ENCODE peak calls at places on chromosomes 16 and 17, in eight cellular contexts. One of them, this sample, is unnamed.

GRCh38 chr17:45029096-45029495 is 22.3 kb downstream of the DCAKD start:
- DNase-seq in adrenal gland: no peak
- DNase-seq in left lung: no peak
- DNase-seq in HCT116: no peak
- DNase-seq in GM23248: no peak
- DNase-seq in PC-3: no peak
- DNase-seq in GM12878: no peak
- DNase-seq in upper lobe of right lung: no peak
- DNase-seq in this sample: no peak

GRCh38 chr17:42121066-42121769 is at the start of gene KAT2A:
- DNase-seq in adrenal gland: peak; percentile 89
- DNase-seq in left lung: peak; percentile 94
- DNase-seq in HCT116: peak; percentile 53
- DNase-seq in GM23248: peak; percentile 94
- DNase-seq in PC-3: no peak
- DNase-seq in GM12878: no peak
- DNase-seq in upper lobe of right lung: peak; percentile 91
- DNase-seq in this sample: peak; percentile 75

GRCh38 chr17:79224476-79224875 is 149.9 kb downstream of the ENGASE start:
- DNase-seq in adrenal gland: no peak
- DNase-seq in left lung: peak; percentile 17
- DNase-seq in HCT116: no peak
- DNase-seq in GM23248: no peak
- DNase-seq in PC-3: no peak
- DNase-seq in GM12878: no peak
- DNase-seq in upper lobe of right lung: no peak
- DNase-seq in this sample: no peak

GRCh38 chr17:29744121-29744520 is 121.4 kb upstream of the CORO6 start:
- DNase-seq in adrenal gland: no peak
- DNase-seq in left lung: no peak
- DNase-seq in HCT116: no peak
- DNase-seq in GM23248: no peak
- DNase-seq in PC-3: no peak
- DNase-seq in GM12878: no peak
- DNase-seq in upper lobe of right lung: no peak
- DNase-seq in this sample: no peak

GRCh38 chr16:71572497-71573116 is 4.3 kb downstream of the TAT start:
- DNase-seq in adrenal gland: no peak
- DNase-seq in left lung: no peak
- DNase-seq in HCT116: no peak
- DNase-seq in GM23248: no peak
- DNase-seq in PC-3: no peak
- DNase-seq in GM12878: no peak
- DNase-seq in upper lobe of right lung: no peak
- DNase-seq in this sample: no peak

GRCh38 chr17:11880714-11881113 is 116.6 kb downstream of the ZNF18 start:
- DNase-seq in adrenal gland: no peak
- DNase-seq in left lung: no peak
- DNase-seq in HCT116: peak; percentile 48
- DNase-seq in GM23248: peak; percentile 1
- DNase-seq in PC-3: peak; percentile 56
- DNase-seq in GM12878: no peak
- DNase-seq in upper lobe of right lung: no peak
- DNase-seq in this sample: no peak

GRCh38 chr16:86396318-86396882 is 113.9 kb upstream of the FOXF1 start:
- DNase-seq in adrenal gland: no peak
- DNase-seq in left lung: no peak
- DNase-seq in HCT116: no peak
- DNase-seq in GM23248: peak; percentile 83
- DNase-seq in PC-3: no peak
- DNase-seq in GM12878: no peak
- DNase-seq in upper lobe of right lung: no peak
- DNase-seq in this sample: no peak

GRCh38 chr17:65627108-65627507 is 65.7 kb upstream of the AXIN2 start:
- DNase-seq in adrenal gland: peak; percentile 42
- DNase-seq in left lung: no peak
- DNase-seq in HCT116: no peak
- DNase-seq in GM23248: no peak
- DNase-seq in PC-3: peak; percentile 20
- DNase-seq in GM12878: no peak
- DNase-seq in upper lobe of right lung: no peak
- DNase-seq in this sample: no peak

GRCh38 chr16:75092777-75093176 is 23.8 kb downstream of the LDHD start:
- DNase-seq in adrenal gland: no peak
- DNase-seq in left lung: no peak
- DNase-seq in HCT116: no peak
- DNase-seq in GM23248: no peak
- DNase-seq in PC-3: no peak
- DNase-seq in GM12878: no peak
- DNase-seq in upper lobe of right lung: no peak
- DNase-seq in this sample: no peak

GRCh38 chr17:60230358-60230757 is 80.6 kb downstream of the CA4 start:
- DNase-seq in adrenal gland: no peak
- DNase-seq in left lung: no peak
- DNase-seq in HCT116: no peak
- DNase-seq in GM23248: peak; percentile 63
- DNase-seq in PC-3: no peak
- DNase-seq in GM12878: no peak
- DNase-seq in upper lobe of right lung: no peak
- DNase-seq in this sample: no peak

GRCh38 chr16:12324152-12324551 is 347.6 kb downstream of the SNX29 start:
- DNase-seq in adrenal gland: no peak
- DNase-seq in left lung: no peak
- DNase-seq in HCT116: no peak
- DNase-seq in GM23248: peak; percentile 23
- DNase-seq in PC-3: no peak
- DNase-seq in GM12878: no peak
- DNase-seq in upper lobe of right lung: no peak
- DNase-seq in this sample: no peak

GRCh38 chr17:1779571-1780074 is 17.8 kb downstream of the SERPINF1 start:
- DNase-seq in adrenal gland: peak; percentile 87
- DNase-seq in left lung: no peak
- DNase-seq in HCT116: no peak
- DNase-seq in GM23248: peak; percentile 95
- DNase-seq in PC-3: peak; percentile 77
- DNase-seq in GM12878: no peak
- DNase-seq in upper lobe of right lung: no peak
- DNase-seq in this sample: no peak

GRCh38 chr16:10514369-10515055 is 65.9 kb downstream of the EMP2 start:
- DNase-seq in adrenal gland: peak; percentile 85
- DNase-seq in left lung: no peak
- DNase-seq in HCT116: peak; percentile 33
- DNase-seq in GM23248: peak; percentile 76
- DNase-seq in PC-3: peak; percentile 69
- DNase-seq in GM12878: no peak
- DNase-seq in upper lobe of right lung: no peak
- DNase-seq in this sample: peak; percentile 32

GRCh38 chr16:12925026-12925425 is 23.6 kb downstream of the SHISA9 start:
- DNase-seq in adrenal gland: no peak
- DNase-seq in left lung: no peak
- DNase-seq in HCT116: no peak
- DNase-seq in GM23248: no peak
- DNase-seq in PC-3: no peak
- DNase-seq in GM12878: no peak
- DNase-seq in upper lobe of right lung: no peak
- DNase-seq in this sample: no peak

GRCh38 chr16:89581861-89582563 is 6.5 kb downstream of the CPNE7 start:
- DNase-seq in adrenal gland: no peak
- DNase-seq in left lung: no peak
- DNase-seq in HCT116: no peak
- DNase-seq in GM23248: peak; percentile 63
- DNase-seq in PC-3: peak; percentile 51
- DNase-seq in GM12878: no peak
- DNase-seq in upper lobe of right lung: no peak
- DNase-seq in this sample: no peak

GRCh38 chr17:48213797-48214196 is 106.2 kb downstream of the SNX11 start:
- DNase-seq in adrenal gland: no peak
- DNase-seq in left lung: no peak
- DNase-seq in HCT116: no peak
- DNase-seq in GM23248: no peak
- DNase-seq in PC-3: no peak
- DNase-seq in GM12878: no peak
- DNase-seq in upper lobe of right lung: no peak
- DNase-seq in this sample: no peak

GRCh38 chr16:24834459-24835335 is 11.1 kb upstream of the SLC5A11 start:
- DNase-seq in adrenal gland: no peak
- DNase-seq in left lung: no peak
- DNase-seq in HCT116: peak; percentile 18
- DNase-seq in GM23248: peak; percentile 58
- DNase-seq in PC-3: peak; percentile 63
- DNase-seq in GM12878: no peak
- DNase-seq in upper lobe of right lung: no peak
- DNase-seq in this sample: no peak

GRCh38 chr16:2514333-2515179 is 804 bp downstream of the ATP6V0C start:
- DNase-seq in adrenal gland: no peak
- DNase-seq in left lung: peak; percentile 88
- DNase-seq in HCT116: no peak
- DNase-seq in GM23248: peak; percentile 60
- DNase-seq in PC-3: no peak
- DNase-seq in GM12878: no peak
- DNase-seq in upper lobe of right lung: peak; percentile 85
- DNase-seq in this sample: peak; percentile 18

GRCh38 chr16:74877706-74878105 is 103.1 kb upstream of the FA2H start:
- DNase-seq in adrenal gland: no peak
- DNase-seq in left lung: no peak
- DNase-seq in HCT116: no peak
- DNase-seq in GM23248: no peak
- DNase-seq in PC-3: no peak
- DNase-seq in GM12878: no peak
- DNase-seq in upper lobe of right lung: no peak
- DNase-seq in this sample: no peak

GRCh38 chr17:1498233-1498632 is 5.7 kb upstream of the MYO1C start:
- DNase-seq in adrenal gland: no peak
- DNase-seq in left lung: no peak
- DNase-seq in HCT116: no peak
- DNase-seq in GM23248: no peak
- DNase-seq in PC-3: no peak
- DNase-seq in GM12878: no peak
- DNase-seq in upper lobe of right lung: no peak
- DNase-seq in this sample: no peak

GRCh38 chr16:28165549-28166046 is 46.2 kb downstream of the XPO6 start:
- DNase-seq in adrenal gland: no peak
- DNase-seq in left lung: no peak
- DNase-seq in HCT116: no peak
- DNase-seq in GM23248: no peak
- DNase-seq in PC-3: no peak
- DNase-seq in GM12878: no peak
- DNase-seq in upper lobe of right lung: no peak
- DNase-seq in this sample: no peak

GRCh38 chr17:63783522-63783921 is 9.6 kb downstream of the DDX42 start:
- DNase-seq in adrenal gland: no peak
- DNase-seq in left lung: no peak
- DNase-seq in HCT116: no peak
- DNase-seq in GM23248: no peak
- DNase-seq in PC-3: no peak
- DNase-seq in GM12878: no peak
- DNase-seq in upper lobe of right lung: no peak
- DNase-seq in this sample: no peak

GRCh38 chr16:5033256-5034166 is at the start of gene NAGPA:
- DNase-seq in adrenal gland: peak; percentile 95
- DNase-seq in left lung: peak; percentile 95
- DNase-seq in HCT116: peak; percentile 74
- DNase-seq in GM23248: peak; percentile 94
- DNase-seq in PC-3: peak; percentile 67
- DNase-seq in GM12878: no peak
- DNase-seq in upper lobe of right lung: peak; percentile 95
- DNase-seq in this sample: peak; percentile 80

GRCh38 chr17:32519769-32520701 is 33.2 kb downstream of the CDK5R1 start:
- DNase-seq in adrenal gland: peak; percentile 67
- DNase-seq in left lung: no peak
- DNase-seq in HCT116: no peak
- DNase-seq in GM23248: peak; percentile 58
- DNase-seq in PC-3: no peak
- DNase-seq in GM12878: peak; percentile 52
- DNase-seq in upper lobe of right lung: no peak
- DNase-seq in this sample: peak; percentile 34

GRCh38 chr17:19676901-19677300 is 28.4 kb downstream of the ALDH3A2 start:
- DNase-seq in adrenal gland: no peak
- DNase-seq in left lung: no peak
- DNase-seq in HCT116: no peak
- DNase-seq in GM23248: no peak
- DNase-seq in PC-3: no peak
- DNase-seq in GM12878: no peak
- DNase-seq in upper lobe of right lung: no peak
- DNase-seq in this sample: no peak

DNA sequence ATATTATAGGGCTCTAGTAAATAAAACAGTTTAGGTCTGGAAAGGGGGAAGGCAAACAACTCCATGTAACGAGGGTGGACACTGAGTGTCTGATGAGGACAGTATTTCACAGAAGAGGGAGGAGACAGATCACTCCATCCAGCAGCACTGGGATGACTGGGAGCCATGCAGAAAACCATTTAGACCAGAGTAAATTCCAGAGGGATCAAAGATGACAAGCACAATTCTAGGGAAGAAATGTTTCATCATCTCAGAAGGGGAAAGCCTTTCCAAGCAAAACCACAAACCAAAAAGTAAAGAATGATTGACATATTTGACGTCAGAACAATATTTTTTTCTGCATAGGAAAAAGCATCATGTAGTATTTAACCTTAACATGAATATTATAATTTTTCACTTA is 4.7 kb downstream of the DNASE1 start:
- DNase-seq in adrenal gland: no peak
- DNase-seq in left lung: no peak
- DNase-seq in HCT116: no peak
- DNase-seq in GM23248: peak; percentile 17
- DNase-seq in PC-3: no peak
- DNase-seq in GM12878: no peak
- DNase-seq in upper lobe of right lung: no peak
- DNase-seq in this sample: no peak
- H3K27me3 ChIP-seq in adrenal gland: no peaks in the 10 kb centered on the region
- H3K27me3 ChIP-seq in left lung: no peaks in the 10 kb centered on the region
- H3K27me3 ChIP-seq in HCT116: no peaks in the 10 kb centered on the region
- H3K27me3 ChIP-seq in GM23248: no peaks in the 10 kb centered on the region
- H3K27me3 ChIP-seq in PC-3: no peaks in the 10 kb centered on the region
- H3K27me3 ChIP-seq in GM12878: no peaks in the 10 kb centered on the region
- H3K27me3 ChIP-seq in upper lobe of right lung: no peaks in the 10 kb centered on the region
- H3K27me3 ChIP-seq in this sample: no peaks in the 10 kb centered on the region

GRCh38 chr17:4709794-4710692 is at the start of gene ARRB2:
- DNase-seq in adrenal gland: peak; percentile 99
- DNase-seq in left lung: peak; percentile 100
- DNase-seq in HCT116: peak; percentile 96
- DNase-seq in GM23248: peak; percentile 98
- DNase-seq in PC-3: peak; percentile 95
- DNase-seq in GM12878: peak; percentile 94
- DNase-seq in upper lobe of right lung: peak; percentile 99
- DNase-seq in this sample: peak; percentile 99
- H3K27ac ChIP-seq in adrenal gland: peak within 1 kb of the TSS; percentile 68
- H3K27ac ChIP-seq in left lung: peak within 1 kb of the TSS; percentile 98
- H3K27ac ChIP-seq in HCT116: peak within 1 kb of the TSS; percentile 64
- H3K27ac ChIP-seq in GM23248: peak within 1 kb of the TSS; percentile 46
- H3K27ac ChIP-seq in PC-3: peak within 1 kb of the TSS; percentile 60
- H3K27ac ChIP-seq in GM12878: peak within 1 kb of the TSS; percentile 66
- H3K27ac ChIP-seq in upper lobe of right lung: peak within 1 kb of the TSS; percentile 83
- H3K27ac ChIP-seq in this sample: peak within 1 kb of the TSS; percentile 92

GRCh38 chr17:36675250-36675649 is 73.9 kb downstream of the MRM1 start:
- DNase-seq in adrenal gland: no peak
- DNase-seq in left lung: no peak
- DNase-seq in HCT116: no peak
- DNase-seq in GM23248: no peak
- DNase-seq in PC-3: no peak
- DNase-seq in GM12878: no peak
- DNase-seq in upper lobe of right lung: no peak
- DNase-seq in this sample: no peak
- H3K27me3 ChIP-seq in adrenal gland: no peaks in the 10 kb centered on the region
- H3K27me3 ChIP-seq in left lung: peaks cover 6% of the 10 kb centered on the region
- H3K27me3 ChIP-seq in HCT116: no peaks in the 10 kb centered on the region
- H3K27me3 ChIP-seq in GM23248: no peaks in the 10 kb centered on the region
- H3K27me3 ChIP-seq in PC-3: no peaks in the 10 kb centered on the region
- H3K27me3 ChIP-seq in GM12878: no peaks in the 10 kb centered on the region
- H3K27me3 ChIP-seq in upper lobe of right lung: no peaks in the 10 kb centered on the region
- H3K27me3 ChIP-seq in this sample: no peaks in the 10 kb centered on the region

GRCh38 chr16:84838383-84838948 is 18.7 kb downstream of the CRISPLD2 start:
- DNase-seq in adrenal gland: no peak
- DNase-seq in left lung: no peak
- DNase-seq in HCT116: no peak
- DNase-seq in GM23248: no peak
- DNase-seq in PC-3: peak; percentile 7
- DNase-seq in GM12878: no peak
- DNase-seq in upper lobe of right lung: no peak
- DNase-seq in this sample: no peak
- H3K27ac ChIP-seq in adrenal gland: no peak overlapping the region
- H3K27ac ChIP-seq in left lung: no peak overlapping the region
- H3K27ac ChIP-seq in HCT116: peak overlapping the region; percentile 50
- H3K27ac ChIP-seq in GM23248: peak overlapping the region; percentile 18
- H3K27ac ChIP-seq in PC-3: no peak overlapping the region
- H3K27ac ChIP-seq in GM12878: no peak overlapping the region
- H3K27ac ChIP-seq in upper lobe of right lung: no peak overlapping the region
- H3K27ac ChIP-seq in this sample: no peak overlapping the region